ENCODE peak calls at places on chromosomes 5 and 9, in seven cellular contexts. D is stomach; M is CD8-positive, alpha-beta memory T cell; O is GM12865; A is foreskin fibroblast; X is IMR-90; G is K562. K is an unnamed sample.

GRCh38 chr5:94715843-94716242 is 97.4 kb downstream of the SLF1 start:
- DNase-seq in D (no peak), X (no peak), M (no peak), O (peak; percentile 2), A (no peak), G (no peak), K (no peak)

GRCh38 chr9:12708562-12709298 is 15.5 kb downstream of the TYRP1 start:
- DNase-seq in X (peak; percentile 71), A (peak; percentile 47), G (no peak), O (no peak), D (no peak), M (no peak), K (peak; percentile 41)

GRCh38 chr5:73617510-73618279 is 8.3 kb upstream of the ARHGEF28 start:
- DNase-seq in G (no peak), D (peak; percentile 42), A (peak; percentile 46), X (peak; percentile 67), O (peak; percentile 61), M (no peak), K (no peak)

GRCh38 chr9:88090151-88090581 is 48.1 kb downstream of the SPATA31C2 start:
- DNase-seq in M (no peak), X (peak; percentile 63), G (no peak), O (no peak), D (peak; percentile 29), A (no peak), K (no peak)

GRCh38 chr9:137031904-137032639 is at the start of gene FUT7:
- DNase-seq in A (no peak), D (no peak), O (peak; percentile 47), G (no peak), M (no peak), X (no peak), K (no peak)

GRCh38 chr5:144032375-144032774 is 138.1 kb downstream of the YIPF5 start:
- DNase-seq in M (no peak), X (no peak), A (no peak), O (no peak), D (no peak), G (no peak), K (no peak)

GRCh38 chr5:91069364-91069763 is 313.8 kb downstream of the ARRDC3 start:
- DNase-seq in A (no peak), D (no peak), M (no peak), G (no peak), X (no peak), O (no peak), K (no peak)

GRCh38 chr5:146001544-146002185 is 65.3 kb downstream of the SH3RF2 start:
- DNase-seq in G (no peak), X (no peak), O (no peak), M (no peak), A (no peak), D (no peak), K (no peak)

GRCh38 chr5:179617930-179618329 is 5.5 kb downstream of the HNRNPH1 start:
- DNase-seq in A (no peak), M (no peak), G (no peak), X (no peak), D (no peak), O (no peak), K (no peak)

GRCh38 chr5:33736510-33736909 is 155.3 kb downstream of the ADAMTS12 start:
- DNase-seq in A (peak; percentile 88), X (peak; percentile 95), M (no peak), G (no peak), D (no peak), O (no peak), K (peak; percentile 80)

GRCh38 chr5:122704247-122705036 is 70.4 kb upstream of the SNX2 start:
- DNase-seq in A (peak; percentile 29), G (peak; percentile 18), M (no peak), X (peak; percentile 67), O (peak; percentile 43), D (no peak), K (no peak)

GRCh38 chr5:36573441-36573840 is 33.0 kb upstream of the SLC1A3 start:
- DNase-seq in D (no peak), M (no peak), O (no peak), G (no peak), X (peak; percentile 67), A (peak; percentile 65), K (no peak)

GRCh38 chr9:113298311-113298710 is 4.9 kb downstream of the RNF183 start:
- DNase-seq in A (no peak), X (no peak), D (no peak), O (no peak), M (no peak), G (no peak), K (no peak)

GRCh38 chr9:129596541-129597328 is 24.2 kb downstream of the C9orf50 start:
- DNase-seq in X (peak; percentile 73), M (no peak), G (peak; percentile 52), D (peak; percentile 66), O (no peak), A (peak; percentile 74), K (no peak)

GRCh38 chr9:77981332-77981731 is 50.3 kb downstream of the GNAQ start:
- DNase-seq in X (peak; percentile 61), O (peak; percentile 33), G (no peak), A (peak; percentile 51), D (peak; percentile 63), M (no peak), K (no peak)

GRCh38 chr5:149434162-149435014 is 55.3 kb upstream of the IL17B start:
- DNase-seq in A (no peak), O (peak; percentile 52), G (peak; percentile 84), D (peak; percentile 74), M (peak; percentile 49), X (peak; percentile 82), K (no peak)

GRCh38 chr9:96651626-96652025 is 3.5 kb downstream of the PRXL2C start:
- DNase-seq in D (no peak), O (peak; percentile 13), A (no peak), M (no peak), X (peak; percentile 51), G (no peak), K (no peak)

GRCh38 chr5:150155258-150156032 is at the start of gene PDGFRB:
- DNase-seq in D (peak; percentile 55), X (peak; percentile 89), O (peak; percentile 28), G (peak; percentile 58), M (peak; percentile 74), A (peak; percentile 94), K (peak; percentile 75)

GRCh38 chr5:38532165-38532669 is 24.2 kb downstream of the LIFR start:
- DNase-seq in D (no peak), A (no peak), G (no peak), O (no peak), M (no peak), X (no peak), K (no peak)

GRCh38 chr9:71524996-71525580 is 243.2 kb downstream of the CEMIP2 start:
- DNase-seq in M (no peak), A (no peak), O (no peak), X (no peak), D (no peak), G (no peak), K (no peak)

DNA sequence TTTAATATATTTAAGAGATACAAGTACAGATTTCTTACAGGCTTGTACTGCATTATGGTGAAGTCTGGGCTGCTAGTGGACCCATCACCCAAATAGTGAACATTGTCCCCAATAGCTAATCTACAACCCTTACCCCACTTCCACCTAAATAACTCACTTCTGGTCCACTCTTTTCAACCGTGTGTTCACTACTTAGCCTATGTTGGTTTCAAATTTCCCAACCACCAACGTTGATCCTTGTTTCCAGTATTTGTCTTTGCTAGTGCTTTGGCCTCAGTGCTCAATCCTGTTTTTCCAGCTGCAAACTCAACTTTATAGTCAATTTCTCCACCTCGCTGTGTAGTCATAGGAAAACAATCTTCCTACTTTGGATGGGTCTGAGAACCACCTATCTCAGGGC is 45.3 kb upstream of the TTC39B start:
- DNase-seq in M (no peak), O (no peak), D (no peak), G (no peak), A (no peak), X (no peak), K (no peak)
- H3K4me3 ChIP-seq in M (no peak overlapping the region), O (no peak overlapping the region), D (no peak overlapping the region), G (no peak overlapping the region), A (no peak overlapping the region), X (no peak overlapping the region), K (no peak overlapping the region)

DNA sequence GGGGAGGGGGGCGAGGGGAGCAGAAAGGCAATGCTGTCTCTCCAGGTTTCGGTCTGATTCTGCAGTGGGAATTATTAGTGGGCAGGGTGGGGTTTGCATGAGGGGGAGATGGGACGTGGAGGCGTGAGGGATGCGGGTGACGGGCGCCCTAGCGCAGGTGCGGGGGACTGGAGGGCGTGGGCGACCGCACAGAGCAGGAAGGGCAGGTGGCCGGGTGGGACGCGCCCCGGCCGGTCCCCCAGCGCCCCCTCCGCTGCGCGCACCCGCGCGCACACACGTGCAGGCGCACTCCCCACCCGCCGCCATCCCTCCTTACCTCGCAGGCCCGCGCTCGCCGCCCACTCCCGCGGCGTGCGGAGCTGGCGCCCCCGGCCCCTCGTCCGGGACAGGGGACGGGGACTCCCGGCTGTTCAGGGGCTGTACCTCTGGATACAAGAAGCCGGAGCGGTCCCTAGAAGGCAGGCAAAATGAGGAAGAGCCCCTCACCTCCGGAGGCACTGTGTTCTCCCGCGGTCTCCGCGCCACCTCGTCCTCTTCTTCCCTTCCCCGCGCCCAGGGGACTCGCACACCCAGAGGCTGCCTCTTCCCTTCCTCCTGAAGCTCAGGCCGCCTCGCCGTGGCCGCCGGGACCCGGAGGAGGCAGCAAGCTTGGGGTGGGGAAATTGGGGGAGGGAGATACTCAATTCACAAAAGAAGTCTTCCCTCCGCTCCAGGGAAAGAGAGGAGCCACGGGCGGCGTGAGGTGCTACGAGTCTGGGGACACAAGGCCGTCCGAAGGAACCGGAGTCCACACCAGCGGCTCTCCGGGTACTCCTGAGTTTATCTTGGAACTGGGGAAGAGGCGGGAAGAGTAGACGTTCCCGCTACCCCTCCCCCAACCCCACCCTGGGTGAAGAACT is 1.3 kb upstream of the GABRB2 start:
- DNase-seq in O (peak; percentile 30), X (no peak), M (no peak), G (no peak), D (no peak), A (no peak), K (no peak)
- H3K4me3 ChIP-seq in O (peak overlapping the region; percentile 87), X (no peak overlapping the region), M (no peak overlapping the region), G (no peak overlapping the region), D (peak overlapping the region; percentile 46), A (peak overlapping the region; percentile 20), K (no peak overlapping the region)

DNA sequence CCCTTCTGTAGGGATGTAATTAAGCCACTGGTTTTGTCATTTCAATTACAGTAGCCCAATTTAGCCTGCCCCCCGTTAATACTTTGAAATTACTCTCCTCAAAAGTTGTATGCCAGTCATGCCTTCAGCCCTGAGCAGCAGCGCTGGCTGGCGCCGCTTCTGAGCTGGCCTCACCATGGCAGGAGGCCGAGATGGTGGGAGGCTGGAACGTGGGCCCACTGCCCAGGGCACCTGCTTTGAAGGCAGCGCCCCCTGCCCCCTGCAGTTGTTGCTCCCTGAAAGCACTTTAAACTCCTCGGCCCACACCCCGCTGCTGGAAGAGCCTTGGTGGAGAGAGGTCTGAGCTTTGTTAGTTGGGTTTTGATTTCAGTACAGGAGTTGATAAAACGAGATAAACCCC is 9.2 kb downstream of the MVB12B start:
- DNase-seq in A (no peak), G (no peak), D (no peak), M (no peak), O (no peak), X (no peak), K (no peak)
- H3K4me3 ChIP-seq in A (no peak overlapping the region), G (no peak overlapping the region), D (no peak overlapping the region), M (no peak overlapping the region), O (no peak overlapping the region), X (no peak overlapping the region), K (no peak overlapping the region)

DNA sequence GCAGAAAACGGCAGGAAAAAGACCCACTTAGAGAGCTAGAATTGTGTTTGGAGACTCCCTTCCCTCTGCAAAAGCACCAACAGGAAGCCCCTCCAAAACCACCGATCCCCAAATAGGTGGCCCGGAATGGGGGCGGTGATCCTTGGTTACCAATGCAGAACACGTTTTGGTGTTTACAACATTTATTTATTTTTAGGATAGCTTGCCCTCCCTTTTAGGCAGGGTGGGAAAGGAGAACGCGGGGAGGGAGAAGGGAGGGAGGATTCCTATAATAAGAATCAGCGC is 579 bp upstream of the NTRK2 start:
- DNase-seq in O (no peak), X (no peak), A (no peak), M (no peak), D (no peak), G (no peak), K (no peak)
- H3K4me3 ChIP-seq in O (peak overlapping the region; percentile 37), X (no peak overlapping the region), A (peak overlapping the region; percentile 54), M (no peak overlapping the region), D (peak overlapping the region; percentile 39), G (no peak overlapping the region), K (peak overlapping the region; percentile 43)